ENCODE peak calls at places on chromosomes 1 and 21, in eight cellular contexts. U, O, Q, H, Z, I, Y and T are unnamed samples.

GRCh38 chr1:47215713-47216112 is 16.3 kb downstream of the TAL1 start:
- DNase-seq in U (no peak), O (no peak), Q (no peak), H (peak; percentile 37), Z (no peak), I (no peak), Y (no peak), T (no peak)

GRCh38 chr1:224616761-224617409 is 768 bp downstream of the CNIH3 start:
- DNase-seq in U (no peak), O (no peak), Q (no peak), H (no peak), Z (no peak), I (no peak), Y (no peak), T (no peak)

GRCh38 chr21:43362928-43363314 is 64.0 kb downstream of the SIK1 start:
- DNase-seq in U (no peak), O (no peak), Q (peak; percentile 31), H (no peak), Z (no peak), I (peak; percentile 25), Y (no peak), T (no peak)

GRCh38 chr1:207519505-207520399 is 23.8 kb downstream of the CR1 start:
- DNase-seq in U (no peak), O (no peak), Q (no peak), H (no peak), Z (no peak), I (no peak), Y (no peak), T (no peak)

GRCh38 chr1:111908222-111908621 is 81.2 kb downstream of the KCND3 start:
- DNase-seq in U (no peak), O (no peak), Q (no peak), H (no peak), Z (no peak), I (no peak), Y (no peak), T (no peak)

GRCh38 chr1:6580588-6581270 is 935 bp downstream of the ZBTB48 start:
- DNase-seq in U (no peak), O (no peak), Q (no peak), H (no peak), Z (no peak), I (peak; percentile 32), Y (peak; percentile 29), T (no peak)

GRCh38 chr1:72636636-72637035 is 354.3 kb upstream of the NEGR1 start:
- DNase-seq in U (no peak), O (no peak), Q (no peak), H (no peak), Z (no peak), I (no peak), Y (no peak), T (no peak)

GRCh38 chr1:45658171-45658570 is 28.2 kb downstream of the GPBP1L1 start:
- DNase-seq in U (no peak), O (no peak), Q (no peak), H (no peak), Z (no peak), I (no peak), Y (no peak), T (no peak)

GRCh38 chr1:154129392-154129970 is 25.4 kb downstream of the NUP210L start:
- DNase-seq in U (no peak), O (no peak), Q (no peak), H (no peak), Z (no peak), I (no peak), Y (no peak), T (no peak)

GRCh38 chr1:94927405-94928175 is 680 bp upstream of the CNN3 start:
- DNase-seq in U (no peak), O (no peak), Q (no peak), H (no peak), Z (peak; percentile 41), I (no peak), Y (peak; percentile 71), T (no peak)

GRCh38 chr1:53259932-53260331 is 21.6 kb upstream of the MAGOH start:
- DNase-seq in U (peak; percentile 83), O (no peak), Q (no peak), H (no peak), Z (no peak), I (peak; percentile 57), Y (no peak), T (no peak)

GRCh38 chr1:103107696-103108524 is at the start of gene COL11A1:
- DNase-seq in U (no peak), O (no peak), Q (no peak), H (no peak), Z (no peak), I (no peak), Y (no peak), T (no peak)

GRCh38 chr1:228338521-228339051 is 68.0 kb downstream of the TRIM11 start:
- DNase-seq in U (no peak), O (no peak), Q (no peak), H (peak; percentile 54), Z (peak; percentile 10), I (no peak), Y (no peak), T (no peak)

DNA sequence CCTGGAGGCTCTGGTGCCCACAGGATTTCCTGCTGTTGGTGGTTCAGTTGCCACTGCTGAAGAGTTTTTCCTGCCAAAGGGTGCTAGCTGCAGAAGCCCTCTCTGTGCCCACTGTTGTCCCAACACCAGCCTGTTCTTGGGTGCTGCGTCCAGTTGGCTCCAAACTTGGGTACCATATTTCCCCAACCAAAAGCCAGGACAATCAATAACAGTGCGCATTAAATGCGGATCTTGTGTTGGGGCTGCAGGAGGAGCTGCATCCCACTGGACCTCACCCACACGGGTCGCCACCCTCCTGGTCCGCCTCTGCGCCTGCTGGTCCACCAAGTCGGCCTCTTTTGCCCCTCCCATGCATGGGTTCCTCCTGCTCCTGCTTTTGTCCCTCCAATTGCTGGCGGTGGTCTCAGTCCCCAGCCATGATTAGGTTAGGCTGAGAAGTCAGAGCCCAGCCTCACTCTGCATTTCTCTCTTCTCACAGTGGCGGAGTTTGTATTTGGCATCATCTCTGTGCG is 9.8 kb downstream of the ABCG1 start:
- DNase-seq in U (no peak), O (no peak), Q (no peak), H (peak; percentile 58), Z (peak; percentile 16), I (no peak), Y (no peak), T (no peak)
- H3K4me1 ChIP-seq in U (peaks cover 40% of the 10 kb centered on the region), O (peaks cover 24% of the 10 kb centered on the region), Q (peaks cover 51% of the 10 kb centered on the region), H (no peaks in the 10 kb centered on the region), Z (peaks cover 21% of the 10 kb centered on the region), I (peaks cover 99% of the 10 kb centered on the region), Y (peaks cover 24% of the 10 kb centered on the region), T (peaks cover 70% of the 10 kb centered on the region)

GRCh38 chr1:92484472-92485373 is 2.0 kb downstream of the GFI1 start:
- DNase-seq in U (peak; percentile 77), O (no peak), Q (peak; percentile 46), H (no peak), Z (no peak), I (peak; percentile 24), Y (peak; percentile 47), T (no peak)
- H3K4me1 ChIP-seq in U (peaks cover 10% of the 10 kb centered on the region), O (peaks cover 65% of the 10 kb centered on the region), Q (peaks cover 11% of the 10 kb centered on the region), H (no peaks in the 10 kb centered on the region), Z (peaks cover 68% of the 10 kb centered on the region), I (peaks cover 24% of the 10 kb centered on the region), Y (peaks cover 33% of the 10 kb centered on the region), T (peaks cover 68% of the 10 kb centered on the region)

GRCh38 chr1:26703466-26703865 is 7.7 kb downstream of the ARID1A start:
- DNase-seq in U (no peak), O (no peak), Q (no peak), H (no peak), Z (no peak), I (no peak), Y (no peak), T (no peak)

GRCh38 chr1:26705788-26706237 is 10.0 kb downstream of the ARID1A start:
- DNase-seq in U (no peak), O (no peak), Q (no peak), H (no peak), Z (no peak), I (peak; percentile 43), Y (no peak), T (no peak)

GRCh38 chr1:26704629-26705028 is 8.8 kb downstream of the ARID1A start:
- DNase-seq in U (no peak), O (no peak), Q (no peak), H (peak; percentile 32), Z (no peak), I (no peak), Y (no peak), T (no peak)

GRCh38 chr1:26702680-26703038 is 6.8 kb downstream of the ARID1A start:
- DNase-seq in U (peak; percentile 83), O (no peak), Q (no peak), H (no peak), Z (no peak), I (no peak), Y (no peak), T (no peak)

DNA sequence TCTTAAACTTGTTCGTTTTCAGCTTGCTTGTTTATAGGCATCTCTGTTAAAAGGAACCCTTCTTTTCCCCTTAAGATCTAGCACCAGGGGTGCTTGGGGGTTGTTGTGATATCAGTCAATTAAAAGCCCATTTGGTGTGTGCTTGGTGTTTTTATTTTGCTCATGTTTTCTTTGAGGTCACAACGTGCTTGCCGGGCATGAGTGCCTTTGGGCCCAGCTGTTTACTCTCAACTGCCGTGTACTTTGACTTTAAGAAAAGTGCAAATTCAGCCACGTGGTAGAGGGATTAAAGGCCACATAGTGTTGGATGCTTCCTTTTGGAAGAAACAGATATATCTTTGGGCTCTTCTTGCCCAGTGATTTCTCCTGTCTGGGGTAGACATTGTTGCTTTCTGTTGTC is 10.5 kb downstream of the ARID1A start:
- DNase-seq in U (no peak), O (no peak), Q (no peak), H (peak; percentile 44), Z (no peak), I (peak; percentile 52), Y (peak; percentile 54), T (no peak)
- H3K4me1 ChIP-seq in U (peaks cover 48% of the 10 kb centered on the region), O (peaks cover 89% of the 10 kb centered on the region), Q (peaks cover 56% of the 10 kb centered on the region), H (no peaks in the 10 kb centered on the region), Z (peaks cover 75% of the 10 kb centered on the region), I (peaks cover 63% of the 10 kb centered on the region), Y (peaks cover 30% of the 10 kb centered on the region), T (no peaks in the 10 kb centered on the region)

GRCh38 chr1:151001592-151001991 is 5.1 kb downstream of the MINDY1 start:
- DNase-seq in U (no peak), O (no peak), Q (no peak), H (no peak), Z (no peak), I (no peak), Y (no peak), T (no peak)

GRCh38 chr1:151002006-151002405 is 4.7 kb downstream of the MINDY1 start:
- DNase-seq in U (no peak), O (no peak), Q (no peak), H (no peak), Z (no peak), I (no peak), Y (no peak), T (no peak)

GRCh38 chr1:151002611-151003010 is 4.1 kb downstream of the MINDY1 start:
- DNase-seq in U (no peak), O (no peak), Q (no peak), H (no peak), Z (no peak), I (no peak), Y (no peak), T (no peak)

GRCh38 chr1:151005729-151006330 is 872 bp downstream of the MINDY1 start:
- DNase-seq in U (no peak), O (no peak), Q (no peak), H (no peak), Z (no peak), I (no peak), Y (no peak), T (no peak)

DNA sequence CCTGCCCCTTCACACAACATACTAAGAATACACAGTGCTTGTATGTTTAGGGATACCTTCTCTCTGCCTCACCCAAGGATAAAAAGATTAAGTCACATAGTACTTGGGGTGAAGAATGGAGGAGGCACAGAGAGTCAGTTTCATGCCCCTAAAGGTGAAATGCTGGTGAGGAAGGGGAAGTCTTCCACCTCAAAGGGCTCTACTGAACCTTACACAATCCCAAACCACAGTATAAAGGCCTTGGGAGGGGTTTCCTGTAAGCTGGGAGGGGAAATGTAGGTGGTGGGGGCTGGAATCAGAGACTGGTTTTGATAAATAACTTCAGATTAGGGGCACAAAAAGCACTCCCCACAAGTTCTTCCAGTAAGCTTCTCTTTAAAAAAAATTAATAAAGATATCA is 3.5 kb downstream of the MINDY1 start:
- DNase-seq in U (no peak), O (no peak), Q (peak; percentile 33), H (no peak), Z (no peak), I (no peak), Y (no peak), T (no peak)
- H3K4me1 ChIP-seq in U (peaks cover 15% of the 10 kb centered on the region), O (peaks cover 48% of the 10 kb centered on the region), Q (peaks cover 54% of the 10 kb centered on the region), H (no peaks in the 10 kb centered on the region), Z (peaks cover 45% of the 10 kb centered on the region), I (peaks cover 52% of the 10 kb centered on the region), Y (peaks cover 10% of the 10 kb centered on the region), T (peaks cover 56% of the 10 kb centered on the region)